ENCODE peak calls at places on chromosome 1, in nine cellular contexts. One of them, this sample, is unnamed.
A peak's percentile ranks its signal among the peaks of the same experiment; 100 is the strongest.

GRCh38 chr1:72845342-72845741 is 563.0 kb upstream of the NEGR1 start:
- DNase-seq in stimulated activated CD4-positive, alpha-beta T cell treated with anti-CD3 and anti-CD28 coated beads, Interleukin-12 subunit alpha, Interleukin-12 subunit beta, amount 100 ng/mL, for 48 hours: no peak
- DNase-seq in left ventricle myocardium superior: no peak
- DNase-seq in Kasumi-1: no peak
- DNase-seq in fibroblast of the aortic adventitia: peak; percentile 8
- DNase-seq in ACHN: peak; percentile 37
- DNase-seq in NCI-H1105 treated with DMSO at 0.1 percent for 48 hours: no peak
- DNase-seq in breast epithelium: no peak
- DNase-seq in NCI-H2171: no peak
- DNase-seq in this sample: no peak

GRCh38 chr1:33443705-33444180 is 12.8 kb upstream of the PHC2 start:
- DNase-seq in left ventricle myocardium superior: no peak
- DNase-seq in stimulated activated CD4-positive, alpha-beta T cell treated with anti-CD3 and anti-CD28 coated beads, Interleukin-12 subunit alpha, Interleukin-12 subunit beta, amount 100 ng/mL, for 48 hours: no peak
- DNase-seq in ACHN: no peak
- DNase-seq in breast epithelium: no peak
- DNase-seq in Kasumi-1: no peak
- DNase-seq in fibroblast of the aortic adventitia: no peak
- DNase-seq in NCI-H1105 treated with DMSO at 0.1 percent for 48 hours: no peak
- DNase-seq in NCI-H2171: no peak
- DNase-seq in this sample: no peak

GRCh38 chr1:248373761-248374160 is 1.8 kb upstream of the OR2T6 start:
- DNase-seq in NCI-H1105 treated with DMSO at 0.1 percent for 48 hours: no peak
- DNase-seq in ACHN: no peak
- DNase-seq in stimulated activated CD4-positive, alpha-beta T cell treated with anti-CD3 and anti-CD28 coated beads, Interleukin-12 subunit alpha, Interleukin-12 subunit beta, amount 100 ng/mL, for 48 hours: no peak
- DNase-seq in breast epithelium: no peak
- DNase-seq in Kasumi-1: no peak
- DNase-seq in left ventricle myocardium superior: no peak
- DNase-seq in fibroblast of the aortic adventitia: no peak
- DNase-seq in NCI-H2171: no peak
- DNase-seq in this sample: no peak

GRCh38 chr1:21335750-21336168 is 45.5 kb upstream of the ECE1 start:
- DNase-seq in NCI-H2171: peak; percentile 89
- DNase-seq in Kasumi-1: no peak
- DNase-seq in fibroblast of the aortic adventitia: no peak
- DNase-seq in ACHN: no peak
- DNase-seq in breast epithelium: no peak
- DNase-seq in left ventricle myocardium superior: peak; percentile 44
- DNase-seq in stimulated activated CD4-positive, alpha-beta T cell treated with anti-CD3 and anti-CD28 coated beads, Interleukin-12 subunit alpha, Interleukin-12 subunit beta, amount 100 ng/mL, for 48 hours: no peak
- DNase-seq in NCI-H1105 treated with DMSO at 0.1 percent for 48 hours: peak; percentile 84
- DNase-seq in this sample: no peak

GRCh38 chr1:202959276-202959620 is 1.1 kb upstream of the ADIPOR1 start:
- DNase-seq in left ventricle myocardium superior: no peak
- DNase-seq in Kasumi-1: peak; percentile 42
- DNase-seq in NCI-H1105 treated with DMSO at 0.1 percent for 48 hours: no peak
- DNase-seq in fibroblast of the aortic adventitia: no peak
- DNase-seq in breast epithelium: no peak
- DNase-seq in NCI-H2171: peak; percentile 1
- DNase-seq in ACHN: peak; percentile 33
- DNase-seq in stimulated activated CD4-positive, alpha-beta T cell treated with anti-CD3 and anti-CD28 coated beads, Interleukin-12 subunit alpha, Interleukin-12 subunit beta, amount 100 ng/mL, for 48 hours: no peak
- DNase-seq in this sample: no peak

GRCh38 chr1:230368363-230368762 is 57.8 kb downstream of the PGBD5 start:
- DNase-seq in stimulated activated CD4-positive, alpha-beta T cell treated with anti-CD3 and anti-CD28 coated beads, Interleukin-12 subunit alpha, Interleukin-12 subunit beta, amount 100 ng/mL, for 48 hours: no peak
- DNase-seq in ACHN: no peak
- DNase-seq in NCI-H1105 treated with DMSO at 0.1 percent for 48 hours: no peak
- DNase-seq in Kasumi-1: no peak
- DNase-seq in left ventricle myocardium superior: no peak
- DNase-seq in fibroblast of the aortic adventitia: no peak
- DNase-seq in breast epithelium: no peak
- DNase-seq in NCI-H2171: no peak
- DNase-seq in this sample: no peak

GRCh38 chr1:109446236-109446635 is 20.0 kb upstream of the PSMA5 start:
- DNase-seq in stimulated activated CD4-positive, alpha-beta T cell treated with anti-CD3 and anti-CD28 coated beads, Interleukin-12 subunit alpha, Interleukin-12 subunit beta, amount 100 ng/mL, for 48 hours: no peak
- DNase-seq in NCI-H1105 treated with DMSO at 0.1 percent for 48 hours: no peak
- DNase-seq in fibroblast of the aortic adventitia: no peak
- DNase-seq in ACHN: no peak
- DNase-seq in left ventricle myocardium superior: no peak
- DNase-seq in breast epithelium: no peak
- DNase-seq in Kasumi-1: no peak
- DNase-seq in NCI-H2171: no peak
- DNase-seq in this sample: no peak

GRCh38 chr1:165828581-165829329 is 1.3 kb downstream of the UCK2 start:
- DNase-seq in stimulated activated CD4-positive, alpha-beta T cell treated with anti-CD3 and anti-CD28 coated beads, Interleukin-12 subunit alpha, Interleukin-12 subunit beta, amount 100 ng/mL, for 48 hours: no peak
- DNase-seq in fibroblast of the aortic adventitia: peak; percentile 86
- DNase-seq in left ventricle myocardium superior: peak; percentile 53
- DNase-seq in Kasumi-1: peak; percentile 77
- DNase-seq in breast epithelium: peak; percentile 57
- DNase-seq in NCI-H1105 treated with DMSO at 0.1 percent for 48 hours: peak; percentile 82
- DNase-seq in ACHN: peak; percentile 91
- DNase-seq in NCI-H2171: peak; percentile 67
- DNase-seq in this sample: peak; percentile 86

GRCh38 chr1:93993731-93994130 is 84.5 kb upstream of the GCLM start:
- DNase-seq in NCI-H1105 treated with DMSO at 0.1 percent for 48 hours: no peak
- DNase-seq in left ventricle myocardium superior: no peak
- DNase-seq in Kasumi-1: no peak
- DNase-seq in fibroblast of the aortic adventitia: no peak
- DNase-seq in ACHN: no peak
- DNase-seq in NCI-H2171: no peak
- DNase-seq in stimulated activated CD4-positive, alpha-beta T cell treated with anti-CD3 and anti-CD28 coated beads, Interleukin-12 subunit alpha, Interleukin-12 subunit beta, amount 100 ng/mL, for 48 hours: no peak
- DNase-seq in breast epithelium: no peak
- DNase-seq in this sample: no peak

GRCh38 chr1:226643167-226643566 is 94.6 kb downstream of the STUM start:
- DNase-seq in NCI-H1105 treated with DMSO at 0.1 percent for 48 hours: no peak
- DNase-seq in NCI-H2171: no peak
- DNase-seq in ACHN: peak; percentile 21
- DNase-seq in breast epithelium: no peak
- DNase-seq in stimulated activated CD4-positive, alpha-beta T cell treated with anti-CD3 and anti-CD28 coated beads, Interleukin-12 subunit alpha, Interleukin-12 subunit beta, amount 100 ng/mL, for 48 hours: no peak
- DNase-seq in left ventricle myocardium superior: peak; percentile 38
- DNase-seq in fibroblast of the aortic adventitia: no peak
- DNase-seq in Kasumi-1: peak; percentile 93
- DNase-seq in this sample: no peak

GRCh38 chr1:201377611-201378092 is at the start of gene TNNT2:
- DNase-seq in fibroblast of the aortic adventitia: no peak
- DNase-seq in left ventricle myocardium superior: peak; percentile 85
- DNase-seq in Kasumi-1: no peak
- DNase-seq in ACHN: no peak
- DNase-seq in stimulated activated CD4-positive, alpha-beta T cell treated with anti-CD3 and anti-CD28 coated beads, Interleukin-12 subunit alpha, Interleukin-12 subunit beta, amount 100 ng/mL, for 48 hours: no peak
- DNase-seq in NCI-H1105 treated with DMSO at 0.1 percent for 48 hours: no peak
- DNase-seq in breast epithelium: no peak
- DNase-seq in NCI-H2171: peak; percentile 63
- DNase-seq in this sample: no peak

GRCh38 chr1:117120774-117121588 is 568 bp downstream of the TRIM45 start:
- DNase-seq in ACHN: no peak
- DNase-seq in breast epithelium: no peak
- DNase-seq in left ventricle myocardium superior: no peak
- DNase-seq in Kasumi-1: peak; percentile 79
- DNase-seq in NCI-H1105 treated with DMSO at 0.1 percent for 48 hours: no peak
- DNase-seq in stimulated activated CD4-positive, alpha-beta T cell treated with anti-CD3 and anti-CD28 coated beads, Interleukin-12 subunit alpha, Interleukin-12 subunit beta, amount 100 ng/mL, for 48 hours: no peak
- DNase-seq in NCI-H2171: no peak
- DNase-seq in fibroblast of the aortic adventitia: peak; percentile 45
- DNase-seq in this sample: peak; percentile 66

GRCh38 chr1:24362982-24363614 is 43.9 kb downstream of the GRHL3 start:
- DNase-seq in stimulated activated CD4-positive, alpha-beta T cell treated with anti-CD3 and anti-CD28 coated beads, Interleukin-12 subunit alpha, Interleukin-12 subunit beta, amount 100 ng/mL, for 48 hours: no peak
- DNase-seq in fibroblast of the aortic adventitia: peak; percentile 92
- DNase-seq in ACHN: peak; percentile 46
- DNase-seq in NCI-H1105 treated with DMSO at 0.1 percent for 48 hours: no peak
- DNase-seq in Kasumi-1: no peak
- DNase-seq in left ventricle myocardium superior: peak; percentile 41
- DNase-seq in NCI-H2171: no peak
- DNase-seq in breast epithelium: no peak
- DNase-seq in this sample: no peak

GRCh38 chr1:44559361-44559760 is 114.9 kb downstream of the TMEM53 start:
- DNase-seq in Kasumi-1: no peak
- DNase-seq in NCI-H2171: no peak
- DNase-seq in ACHN: no peak
- DNase-seq in left ventricle myocardium superior: no peak
- DNase-seq in stimulated activated CD4-positive, alpha-beta T cell treated with anti-CD3 and anti-CD28 coated beads, Interleukin-12 subunit alpha, Interleukin-12 subunit beta, amount 100 ng/mL, for 48 hours: no peak
- DNase-seq in breast epithelium: no peak
- DNase-seq in fibroblast of the aortic adventitia: no peak
- DNase-seq in NCI-H1105 treated with DMSO at 0.1 percent for 48 hours: no peak
- DNase-seq in this sample: no peak

GRCh38 chr1:168112673-168113305 is 23.9 kb downstream of the GPR161 start:
- DNase-seq in left ventricle myocardium superior: peak; percentile 50
- DNase-seq in fibroblast of the aortic adventitia: peak; percentile 82
- DNase-seq in NCI-H1105 treated with DMSO at 0.1 percent for 48 hours: peak; percentile 89
- DNase-seq in ACHN: peak; percentile 80
- DNase-seq in stimulated activated CD4-positive, alpha-beta T cell treated with anti-CD3 and anti-CD28 coated beads, Interleukin-12 subunit alpha, Interleukin-12 subunit beta, amount 100 ng/mL, for 48 hours: peak; percentile 35
- DNase-seq in NCI-H2171: peak; percentile 86
- DNase-seq in breast epithelium: no peak
- DNase-seq in Kasumi-1: peak; percentile 17
- DNase-seq in this sample: no peak

GRCh38 chr1:31306278-31306677 is 9.4 kb downstream of the ZCCHC17 start:
- DNase-seq in NCI-H2171: no peak
- DNase-seq in ACHN: peak; percentile 4
- DNase-seq in breast epithelium: no peak
- DNase-seq in Kasumi-1: no peak
- DNase-seq in NCI-H1105 treated with DMSO at 0.1 percent for 48 hours: no peak
- DNase-seq in left ventricle myocardium superior: no peak
- DNase-seq in fibroblast of the aortic adventitia: peak; percentile 97
- DNase-seq in stimulated activated CD4-positive, alpha-beta T cell treated with anti-CD3 and anti-CD28 coated beads, Interleukin-12 subunit alpha, Interleukin-12 subunit beta, amount 100 ng/mL, for 48 hours: no peak
- DNase-seq in this sample: no peak

GRCh38 chr1:93907718-93908117 is 1.5 kb downstream of the GCLM start:
- DNase-seq in left ventricle myocardium superior: peak; percentile 47
- DNase-seq in NCI-H2171: no peak
- DNase-seq in fibroblast of the aortic adventitia: peak; percentile 76
- DNase-seq in stimulated activated CD4-positive, alpha-beta T cell treated with anti-CD3 and anti-CD28 coated beads, Interleukin-12 subunit alpha, Interleukin-12 subunit beta, amount 100 ng/mL, for 48 hours: no peak
- DNase-seq in NCI-H1105 treated with DMSO at 0.1 percent for 48 hours: peak; percentile 62
- DNase-seq in breast epithelium: no peak
- DNase-seq in ACHN: peak; percentile 57
- DNase-seq in Kasumi-1: no peak
- DNase-seq in this sample: peak; percentile 5

GRCh38 chr1:39526466-39527189 is 35.2 kb downstream of the BMP8A start:
- DNase-seq in stimulated activated CD4-positive, alpha-beta T cell treated with anti-CD3 and anti-CD28 coated beads, Interleukin-12 subunit alpha, Interleukin-12 subunit beta, amount 100 ng/mL, for 48 hours: no peak
- DNase-seq in breast epithelium: no peak
- DNase-seq in left ventricle myocardium superior: no peak
- DNase-seq in Kasumi-1: no peak
- DNase-seq in NCI-H2171: no peak
- DNase-seq in ACHN: no peak
- DNase-seq in fibroblast of the aortic adventitia: no peak
- DNase-seq in NCI-H1105 treated with DMSO at 0.1 percent for 48 hours: no peak
- DNase-seq in this sample: no peak

GRCh38 chr1:38789498-38790169 is 69.9 kb downstream of the RRAGC start:
- DNase-seq in NCI-H1105 treated with DMSO at 0.1 percent for 48 hours: peak; percentile 83
- DNase-seq in breast epithelium: no peak
- DNase-seq in ACHN: no peak
- DNase-seq in left ventricle myocardium superior: no peak
- DNase-seq in NCI-H2171: peak; percentile 51
- DNase-seq in fibroblast of the aortic adventitia: no peak
- DNase-seq in stimulated activated CD4-positive, alpha-beta T cell treated with anti-CD3 and anti-CD28 coated beads, Interleukin-12 subunit alpha, Interleukin-12 subunit beta, amount 100 ng/mL, for 48 hours: no peak
- DNase-seq in Kasumi-1: peak; percentile 8
- DNase-seq in this sample: peak; percentile 35

GRCh38 chr1:234875328-234875952 is 253.2 kb downstream of the TOMM20 start:
- DNase-seq in Kasumi-1: no peak
- DNase-seq in breast epithelium: peak; percentile 85
- DNase-seq in NCI-H2171: no peak
- DNase-seq in stimulated activated CD4-positive, alpha-beta T cell treated with anti-CD3 and anti-CD28 coated beads, Interleukin-12 subunit alpha, Interleukin-12 subunit beta, amount 100 ng/mL, for 48 hours: no peak
- DNase-seq in fibroblast of the aortic adventitia: no peak
- DNase-seq in ACHN: no peak
- DNase-seq in NCI-H1105 treated with DMSO at 0.1 percent for 48 hours: no peak
- DNase-seq in left ventricle myocardium superior: no peak
- DNase-seq in this sample: no peak

GRCh38 chr1:234875953-234876814 is 252.5 kb downstream of the TOMM20 start:
- DNase-seq in breast epithelium: no peak
- DNase-seq in fibroblast of the aortic adventitia: peak; percentile 77
- DNase-seq in Kasumi-1: peak; percentile 57
- DNase-seq in left ventricle myocardium superior: no peak
- DNase-seq in ACHN: no peak
- DNase-seq in NCI-H1105 treated with DMSO at 0.1 percent for 48 hours: no peak
- DNase-seq in stimulated activated CD4-positive, alpha-beta T cell treated with anti-CD3 and anti-CD28 coated beads, Interleukin-12 subunit alpha, Interleukin-12 subunit beta, amount 100 ng/mL, for 48 hours: peak; percentile 38
- DNase-seq in NCI-H2171: no peak
- DNase-seq in this sample: no peak

GRCh38 chr1:150974580-150975478 is at the start of gene CERS2:
- DNase-seq in NCI-H1105 treated with DMSO at 0.1 percent for 48 hours: peak; percentile 59
- DNase-seq in Kasumi-1: peak; percentile 50
- DNase-seq in stimulated activated CD4-positive, alpha-beta T cell treated with anti-CD3 and anti-CD28 coated beads, Interleukin-12 subunit alpha, Interleukin-12 subunit beta, amount 100 ng/mL, for 48 hours: peak; percentile 53
- DNase-seq in ACHN: peak; percentile 87
- DNase-seq in breast epithelium: peak; percentile 84
- DNase-seq in NCI-H2171: peak; percentile 63
- DNase-seq in fibroblast of the aortic adventitia: peak; percentile 68
- DNase-seq in left ventricle myocardium superior: peak; percentile 91
- DNase-seq in this sample: peak; percentile 79

GRCh38 chr1:53069663-53070327 is 7.8 kb downstream of the PODN start:
- DNase-seq in breast epithelium: no peak
- DNase-seq in ACHN: no peak
- DNase-seq in NCI-H1105 treated with DMSO at 0.1 percent for 48 hours: no peak
- DNase-seq in NCI-H2171: no peak
- DNase-seq in stimulated activated CD4-positive, alpha-beta T cell treated with anti-CD3 and anti-CD28 coated beads, Interleukin-12 subunit alpha, Interleukin-12 subunit beta, amount 100 ng/mL, for 48 hours: no peak
- DNase-seq in Kasumi-1: no peak
- DNase-seq in fibroblast of the aortic adventitia: no peak
- DNase-seq in left ventricle myocardium superior: peak; percentile 27
- DNase-seq in this sample: no peak

GRCh38 chr1:119316870-119317416 is 51.6 kb upstream of the HAO2 start:
- DNase-seq in fibroblast of the aortic adventitia: no peak
- DNase-seq in left ventricle myocardium superior: no peak
- DNase-seq in breast epithelium: no peak
- DNase-seq in stimulated activated CD4-positive, alpha-beta T cell treated with anti-CD3 and anti-CD28 coated beads, Interleukin-12 subunit alpha, Interleukin-12 subunit beta, amount 100 ng/mL, for 48 hours: no peak
- DNase-seq in ACHN: no peak
- DNase-seq in NCI-H2171: no peak
- DNase-seq in Kasumi-1: no peak
- DNase-seq in NCI-H1105 treated with DMSO at 0.1 percent for 48 hours: no peak
- DNase-seq in this sample: no peak

GRCh38 chr1:64478594-64479248 is 8.8 kb downstream of the CACHD1 start:
- DNase-seq in breast epithelium: no peak
- DNase-seq in NCI-H2171: no peak
- DNase-seq in fibroblast of the aortic adventitia: no peak
- DNase-seq in stimulated activated CD4-positive, alpha-beta T cell treated with anti-CD3 and anti-CD28 coated beads, Interleukin-12 subunit alpha, Interleukin-12 subunit beta, amount 100 ng/mL, for 48 hours: no peak
- DNase-seq in NCI-H1105 treated with DMSO at 0.1 percent for 48 hours: no peak
- DNase-seq in ACHN: no peak
- DNase-seq in left ventricle myocardium superior: no peak
- DNase-seq in Kasumi-1: no peak
- DNase-seq in this sample: no peak

GRCh38 chr1:8660455-8660854 is 157.0 kb downstream of the RERE start:
- DNase-seq in fibroblast of the aortic adventitia: peak; percentile 94
- DNase-seq in Kasumi-1: peak; percentile 58
- DNase-seq in left ventricle myocardium superior: peak; percentile 63
- DNase-seq in stimulated activated CD4-positive, alpha-beta T cell treated with anti-CD3 and anti-CD28 coated beads, Interleukin-12 subunit alpha, Interleukin-12 subunit beta, amount 100 ng/mL, for 48 hours: no peak
- DNase-seq in NCI-H2171: no peak
- DNase-seq in ACHN: peak; percentile 73
- DNase-seq in NCI-H1105 treated with DMSO at 0.1 percent for 48 hours: no peak
- DNase-seq in breast epithelium: no peak
- DNase-seq in this sample: peak; percentile 49

GRCh38 chr1:19313961-19314882 is 2.1 kb downstream of the SLC66A1 start:
- DNase-seq in breast epithelium: no peak
- DNase-seq in stimulated activated CD4-positive, alpha-beta T cell treated with anti-CD3 and anti-CD28 coated beads, Interleukin-12 subunit alpha, Interleukin-12 subunit beta, amount 100 ng/mL, for 48 hours: no peak
- DNase-seq in NCI-H2171: no peak
- DNase-seq in fibroblast of the aortic adventitia: no peak
- DNase-seq in Kasumi-1: no peak
- DNase-seq in ACHN: no peak
- DNase-seq in NCI-H1105 treated with DMSO at 0.1 percent for 48 hours: no peak
- DNase-seq in left ventricle myocardium superior: no peak
- DNase-seq in this sample: no peak